ENCODE peak calls at places on chromosomes 12 and 14, in four cellular contexts. Z, X, E and H are unnamed samples.

GRCh38 chr12:94615284-94616216 is 34.8 kb downstream of the TMCC3 start:
- DNase-seq in E (no peak), X (peak; percentile 35), Z (peak; percentile 49), H (no peak)

GRCh38 chr12:109679716-109680520 is 33.7 kb upstream of the FAM222A start:
- DNase-seq in E (no peak), X (no peak), Z (no peak), H (no peak)

GRCh38 chr14:38210168-38210567 is 2.5 kb downstream of the SSTR1 start:
- DNase-seq in X (no peak), E (no peak), Z (no peak), H (no peak)

GRCh38 chr12:57454566-57455373 is at the start of gene INHBE:
- DNase-seq in Z (peak; percentile 90), E (no peak), X (peak; percentile 92), H (no peak)

GRCh38 chr14:88825078-88825458 is 617 bp downstream of the TTC8 start:
- DNase-seq in Z (no peak), E (no peak), X (no peak), H (no peak)

GRCh38 chr12:39145175-39145999 is 240.0 kb upstream of the CPNE8 start:
- DNase-seq in E (no peak), Z (no peak), X (no peak), H (peak; percentile 9)

GRCh38 chr14:101226265-101226602 is 322.7 kb upstream of the RTL1 start:
- DNase-seq in X (no peak), Z (no peak), E (no peak), H (no peak)

GRCh38 chr12:60148109-60148508 is 552.3 kb downstream of the SLC16A7 start:
- DNase-seq in E (no peak), X (no peak), Z (peak; percentile 74), H (no peak)

GRCh38 chr12:50677858-50678257 is 86.0 kb upstream of the ATF1 start:
- DNase-seq in E (no peak), Z (no peak), X (no peak), H (no peak)

GRCh38 chr14:65290830-65291229 is 121.7 kb upstream of the FUT8 start:
- DNase-seq in E (no peak), X (peak; percentile 68), Z (no peak), H (no peak)

GRCh38 chr14:86221755-86222154 is 691.8 kb downstream of the FLRT2 start:
- DNase-seq in E (no peak), Z (no peak), X (no peak), H (no peak)

GRCh38 chr12:109820921-109821381 is 12.2 kb downstream of the TRPV4 start:
- DNase-seq in X (no peak), E (no peak), Z (no peak), H (no peak)

GRCh38 chr14:92647499-92648279 is 100.7 kb downstream of the LGMN start:
- DNase-seq in E (no peak), Z (no peak), X (no peak), H (no peak)

GRCh38 chr14:96567289-96567899 is 65.2 kb downstream of the PAPOLA start:
- DNase-seq in Z (peak; percentile 40), E (no peak), X (peak; percentile 21), H (no peak)

GRCh38 chr14:63857467-63858030 is 4.7 kb downstream of the SYNE2 start:
- DNase-seq in Z (no peak), X (no peak), E (no peak), H (no peak)

GRCh38 chr12:87967871-87968270 is 61.3 kb downstream of the C12orf50 start:
- DNase-seq in E (no peak), Z (no peak), X (no peak), H (no peak)

DNA sequence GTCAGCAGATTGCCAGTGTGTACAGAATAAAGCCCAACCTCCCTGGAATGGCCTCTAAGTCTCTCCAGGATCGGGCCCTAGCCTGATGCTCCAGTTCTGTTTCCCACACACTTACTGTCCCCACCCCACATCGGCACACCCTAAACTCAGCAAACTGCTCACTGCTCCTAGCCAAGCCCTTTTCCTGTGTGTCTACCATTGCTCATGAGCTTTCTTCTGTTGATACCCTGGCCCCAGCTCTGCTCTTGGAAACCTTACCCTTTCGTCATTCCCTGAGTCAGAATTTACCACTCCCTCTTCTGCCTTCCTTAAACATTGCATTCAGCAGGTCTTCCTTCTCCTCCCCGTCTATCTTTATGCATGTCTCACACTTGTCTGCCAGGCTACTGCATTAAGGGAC is 158.9 kb downstream of the TMX1 start:
- DNase-seq in Z (no peak), E (no peak), X (no peak), H (no peak)
- TF ChIP-seq CTCF in Z (no peak), E (no peak), X (no peak), H (peak; percentile 26)

GRCh38 chr12:95763809-95764253 is 26.7 kb downstream of the NTN4 start:
- DNase-seq in X (peak; percentile 48), Z (peak; percentile 6), E (no peak), H (no peak)
- TF ChIP-seq NFIC in X (no peak), Z (no peak), E (no peak), H (no peak)

DNA sequence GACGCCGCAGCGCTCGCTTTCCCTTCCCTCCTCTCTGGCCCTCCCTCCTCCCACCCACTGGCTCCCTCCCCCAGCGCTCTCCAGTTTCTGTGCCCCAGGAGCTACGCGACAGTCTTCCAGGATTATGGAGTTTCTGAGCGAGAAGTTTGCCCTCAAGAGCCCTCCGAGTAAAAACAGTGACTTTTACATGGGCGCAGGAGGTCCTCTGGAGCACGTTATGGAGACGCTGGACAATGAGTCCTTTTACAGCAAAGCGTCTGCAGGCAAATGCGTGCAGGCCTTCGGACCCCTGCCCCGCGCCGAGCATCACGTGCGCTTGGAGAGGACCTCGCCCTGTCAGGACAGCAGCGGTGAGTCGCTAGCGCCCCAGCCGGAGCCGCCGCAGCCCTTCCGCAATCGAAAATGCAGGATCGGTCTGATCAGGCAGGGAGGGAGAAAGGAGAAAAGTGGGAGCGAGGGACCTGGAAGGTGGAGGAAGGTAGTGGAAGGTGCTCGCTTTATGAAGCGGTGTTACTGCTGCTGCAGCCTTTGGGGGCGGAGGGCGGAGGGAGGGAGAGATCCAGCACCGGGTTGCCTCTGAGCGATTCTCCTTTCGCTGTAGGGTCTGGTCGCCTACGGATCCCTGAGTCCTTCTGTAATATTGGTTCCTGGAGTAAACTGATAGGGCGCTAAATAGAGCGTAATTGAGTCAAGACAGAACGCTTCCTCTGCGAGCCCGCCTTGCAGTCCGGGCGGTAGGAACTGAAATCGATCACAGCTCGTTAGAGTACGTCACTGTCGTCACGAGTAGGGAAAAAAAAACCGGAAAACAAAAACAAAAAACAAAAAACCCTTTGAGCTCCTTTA is at the start of gene ALX1:
- DNase-seq in E (no peak), Z (no peak), X (no peak), H (peak; percentile 75)
- TF ChIP-seq CTCF in E (no peak), Z (no peak), X (no peak), H (no peak)

GRCh38 chr14:81165188-81165587 is 55.6 kb downstream of the GTF2A1 start:
- DNase-seq in E (no peak), Z (no peak), X (peak; percentile 56), H (no peak)

GRCh38 chr14:81164167-81164774 is 56.5 kb downstream of the GTF2A1 start:
- DNase-seq in X (peak; percentile 78), Z (peak; percentile 82), E (peak; percentile 48), H (peak; percentile 46)

GRCh38 chr14:81162941-81163340 is 57.8 kb downstream of the GTF2A1 start:
- DNase-seq in X (no peak), Z (peak; percentile 75), E (no peak), H (no peak)

GRCh38 chr14:81161088-81161487 is 59.7 kb downstream of the GTF2A1 start:
- DNase-seq in X (no peak), E (no peak), Z (no peak), H (no peak)

DNA sequence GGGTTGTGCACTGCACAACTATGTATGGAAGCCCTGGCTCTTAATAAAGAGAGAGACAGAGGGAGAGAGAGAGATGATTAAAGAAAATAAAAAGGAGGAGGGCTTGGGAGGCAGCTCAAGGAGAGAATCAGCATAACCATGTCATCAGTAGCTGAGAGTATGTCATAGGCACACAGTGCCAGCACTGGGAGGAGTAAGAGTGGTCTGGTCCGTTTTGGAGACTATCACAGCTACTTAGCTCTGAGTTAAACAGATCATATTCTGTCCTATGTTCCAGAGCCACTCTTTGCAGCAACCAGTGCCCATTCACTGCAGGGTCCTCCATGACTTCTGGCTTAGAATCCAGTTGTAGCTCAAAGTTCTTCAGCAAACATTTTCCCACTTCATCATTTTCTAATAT is 59.0 kb downstream of the GTF2A1 start:
- DNase-seq in E (no peak), Z (no peak), X (no peak), H (no peak)
- TF ChIP-seq NFIC in E (no peak), Z (no peak), X (no peak), H (no peak)

GRCh38 chr12:6328045-6328779 is 13.7 kb downstream of the TNFRSF1A start:
- DNase-seq in X (no peak), E (no peak), Z (no peak), H (no peak)

GRCh38 chr12:6324936-6325750 is 14.7 kb downstream of the PLEKHG6 start:
- DNase-seq in E (no peak), Z (no peak), X (no peak), H (no peak)

GRCh38 chr12:6327591-6328041 is 14.3 kb downstream of the TNFRSF1A start:
- DNase-seq in X (no peak), E (no peak), Z (no peak), H (no peak)

GRCh38 chr12:6327159-6327558 is 14.7 kb downstream of the TNFRSF1A start:
- DNase-seq in E (no peak), X (no peak), Z (no peak), H (no peak)

GRCh38 chr12:6326316-6326959 is 15.4 kb downstream of the TNFRSF1A start:
- DNase-seq in X (peak; percentile 65), E (no peak), Z (peak; percentile 65), H (peak; percentile 78)
- TF ChIP-seq CTCF in X (peak; percentile 71), E (peak; percentile 31), Z (peak; percentile 56), H (peak; percentile 43)

GRCh38 chr12:101594700-101595099 is at the start of gene MYBPC1:
- DNase-seq in Z (no peak), X (no peak), E (no peak), H (no peak)
- TF ChIP-seq NFIC in Z (no peak), X (no peak), E (no peak), H (no peak)

GRCh38 chr14:104467236-104467635 is 112.3 kb upstream of the C14orf180 start:
- DNase-seq in X (no peak), Z (no peak), E (no peak), H (no peak)
- TF ChIP-seq CTCF in X (no peak), Z (no peak), E (no peak), H (no peak)